ENCODE peak calls at places on chromosomes 12 and 14, in seven cellular contexts. I, L, K, Z, T, E and N are unnamed samples. For H3K4me1 and H3K27me3, the result is how much of the 10 kb centered on the place peaks cover.

GRCh38 chr14:64438181-64438839 is 27.0 kb upstream of the AKAP5 start:
- DNase-seq in L (no peak), Z (no peak), K (no peak), I (no peak), E (no peak), T (no peak), N (no peak)

GRCh38 chr12:119665164-119665929 is 2.6 kb upstream of the PRKAB1 start:
- DNase-seq in L (no peak), T (no peak), E (no peak), Z (no peak), I (no peak), K (no peak), N (no peak)

GRCh38 chr12:5244513-5244972 is 187.4 kb upstream of the NTF3 start:
- DNase-seq in K (no peak), L (no peak), T (peak), I (no peak), Z (no peak), E (no peak), N (no peak)

GRCh38 chr14:75441731-75442130 is 13.9 kb downstream of the JDP2 start:
- DNase-seq in E (no peak), K (no peak), L (no peak), Z (no peak), T (no peak), I (no peak), N (no peak)

GRCh38 chr12:52836491-52837175 is 2.5 kb upstream of the KRT79 start:
- DNase-seq in I (no peak), E (no peak), T (no peak), Z (no peak), K (no peak), L (no peak), N (no peak)

GRCh38 chr14:70018713-70019201 is 139.5 kb downstream of the SMOC1 start:
- DNase-seq in I (peak), E (no peak), Z (no peak), T (peak), L (peak), K (no peak), N (no peak)

GRCh38 chr12:124820199-124820598 is 43.5 kb downstream of the SCARB1 start:
- DNase-seq in K (no peak), I (no peak), L (no peak), Z (no peak), E (no peak), T (no peak), N (no peak)

GRCh38 chr14:29783556-29783955 is 144.1 kb downstream of the PRKD1 start:
- DNase-seq in K (no peak), Z (no peak), L (no peak), T (no peak), E (no peak), I (no peak), N (no peak)

GRCh38 chr12:6146509-6146908 is 22.0 kb upstream of the VWF start:
- DNase-seq in K (no peak), T (no peak), L (no peak), E (no peak), I (no peak), Z (no peak), N (no peak)

GRCh38 chr14:68230941-68231717 is 411.6 kb downstream of the RAD51B start:
- DNase-seq in Z (no peak), I (no peak), T (no peak), L (no peak), E (no peak), K (no peak), N (no peak)

GRCh38 chr14:69542311-69542710 is 32.4 kb downstream of the CCDC177 start:
- DNase-seq in T (no peak), I (no peak), E (no peak), L (no peak), K (no peak), Z (no peak), N (no peak)

GRCh38 chr14:100488057-100488456 is 99.2 kb downstream of the BEGAIN start:
- DNase-seq in K (no peak), T (no peak), I (no peak), L (no peak), Z (no peak), E (peak), N (no peak)

GRCh38 chr12:57632898-57633825 is at the start of gene B4GALNT1:
- DNase-seq in I (peak), L (no peak), Z (peak), E (peak), K (no peak), T (no peak), N (peak)
- H3K4me3 ChIP-seq in I (peak), L (no peak), Z (peak), E (peak), K (peak), T (peak), N (peak)

DNA sequence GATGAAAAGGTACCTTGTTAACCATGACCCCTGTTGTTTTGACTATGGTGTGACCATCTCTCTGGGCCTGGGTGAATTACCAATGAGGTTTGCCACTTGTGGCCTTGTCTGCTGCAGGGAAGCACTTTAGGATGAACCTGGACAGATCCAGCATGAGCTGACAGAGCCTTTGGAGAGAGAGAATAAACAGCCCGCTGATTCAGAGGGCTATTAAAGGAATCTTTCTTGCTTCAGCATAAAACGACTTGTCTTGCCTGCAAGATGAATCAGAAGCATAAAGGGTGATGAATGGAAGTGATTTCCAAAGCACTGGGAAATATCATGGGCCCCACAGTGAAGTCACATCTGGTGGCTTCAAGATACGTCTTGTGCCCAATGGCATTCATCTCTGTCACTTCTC is 69.0 kb upstream of the WSCD2 start:
- DNase-seq in T (no peak), I (no peak), E (no peak), K (no peak), Z (no peak), L (no peak), N (no peak)
- H3K4me1 ChIP-seq in T (under half), I (under half), E (under half), K (under half), Z (under half), L (under half), N (under half)

GRCh38 chr12:49088190-49088931 is 6.2 kb downstream of the DHH start:
- DNase-seq in E (no peak), T (peak), Z (peak), I (peak), K (peak), L (peak), N (peak)

GRCh38 chr12:49091056-49091835 is 3.4 kb downstream of the DHH start:
- DNase-seq in L (no peak), T (no peak), K (no peak), Z (no peak), E (no peak), I (peak), N (no peak)

GRCh38 chr12:49088932-49089330 is 5.7 kb downstream of the DHH start:
- DNase-seq in E (no peak), I (no peak), T (no peak), Z (no peak), K (no peak), L (no peak), N (no peak)

GRCh38 chr12:49091836-49092085 is 2.8 kb downstream of the DHH start:
- DNase-seq in L (no peak), T (no peak), E (no peak), I (no peak), K (no peak), Z (no peak), N (no peak)

DNA sequence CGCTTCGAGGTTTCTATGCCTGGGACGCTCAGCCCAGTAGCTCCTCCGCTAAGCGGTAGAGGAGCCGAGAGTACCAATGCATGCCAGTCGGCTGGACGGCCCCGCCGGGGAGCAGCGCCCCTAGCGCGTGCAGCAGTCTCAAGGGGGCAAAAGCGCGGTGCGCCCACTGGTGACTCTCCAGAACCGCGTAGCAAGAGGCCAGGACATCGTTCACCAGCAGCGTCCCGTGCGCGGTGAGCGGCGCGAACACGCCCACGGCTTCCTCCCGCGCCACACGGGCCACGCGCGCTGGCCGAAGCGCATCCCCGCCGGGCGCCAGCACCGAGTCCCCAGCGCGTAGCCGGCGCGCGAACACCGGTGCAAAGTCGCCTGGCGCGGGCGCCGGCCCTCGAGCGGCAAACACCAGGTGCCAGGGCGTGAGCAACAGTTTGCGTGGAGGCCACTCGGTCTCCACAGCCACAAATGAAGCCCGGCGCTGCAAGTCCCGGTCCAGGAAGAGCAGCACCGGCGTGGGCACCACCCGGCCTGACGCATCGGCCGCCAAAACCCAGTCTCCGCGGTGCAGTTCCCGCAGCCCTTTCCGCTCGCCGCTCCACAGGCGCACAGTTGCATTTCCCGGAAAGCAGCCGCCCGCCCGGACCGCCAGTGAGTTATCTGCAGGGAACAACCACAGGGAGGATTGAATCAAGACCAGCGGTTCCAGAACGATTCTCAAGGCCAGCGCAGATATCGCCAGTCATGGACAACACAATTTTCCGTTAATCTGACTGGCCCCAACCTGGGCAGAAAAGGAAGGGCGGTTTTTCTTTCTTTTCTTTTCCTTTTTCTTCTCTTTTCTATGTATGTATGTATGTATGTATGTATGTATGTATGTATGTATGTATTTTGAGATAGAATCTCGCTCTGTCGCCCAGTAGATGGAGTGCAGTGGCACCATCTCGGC is 4.5 kb downstream of the DHH start:
- DNase-seq in K (no peak), T (no peak), E (no peak), I (peak), L (peak), Z (peak), N (no peak)
- H3K27me3 ChIP-seq in K (under half), T (under half), E (under half), I (under half), L (under half), Z (under half), N (half or more)

GRCh38 chr14:98182385-98183055 is 1089.5 kb downstream of the BCL11B start:
- DNase-seq in T (no peak), I (no peak), K (no peak), L (no peak), E (no peak), Z (no peak), N (no peak)

GRCh38 chr14:98184467-98184866 is 1087.5 kb downstream of the BCL11B start:
- DNase-seq in E (no peak), Z (no peak), T (no peak), L (no peak), I (no peak), K (no peak), N (no peak)

GRCh38 chr14:98181768-98182167 is 1090.2 kb downstream of the BCL11B start:
- DNase-seq in T (no peak), E (no peak), Z (no peak), I (no peak), L (no peak), K (no peak), N (no peak)

GRCh38 chr14:98185036-98185435 is 1087.0 kb downstream of the BCL11B start:
- DNase-seq in L (no peak), E (no peak), I (no peak), K (no peak), Z (no peak), T (no peak), N (no peak)

DNA sequence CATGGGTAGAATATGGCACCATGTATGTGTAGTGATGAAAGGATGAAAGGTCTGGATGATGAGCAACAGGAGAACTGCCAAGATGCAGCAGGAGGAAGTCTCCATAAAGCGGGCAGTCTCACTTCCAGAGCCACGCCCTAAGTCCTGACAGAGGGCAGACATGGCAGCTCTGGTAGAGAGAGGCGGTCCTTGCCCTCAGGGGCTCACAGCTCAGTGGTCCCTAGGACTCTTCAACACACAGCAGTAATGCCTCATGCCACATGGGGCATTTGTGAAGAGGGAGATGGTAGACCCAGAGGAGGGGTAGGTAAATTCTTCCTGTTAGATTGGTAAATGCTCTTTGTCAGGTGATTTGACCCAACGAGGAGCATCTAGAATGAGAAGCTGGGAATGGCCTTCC is 1088.4 kb downstream of the BCL11B start:
- DNase-seq in E (no peak), Z (no peak), I (no peak), T (no peak), K (no peak), L (no peak), N (no peak)
- H3K4me3 ChIP-seq in E (no peak), Z (no peak), I (no peak), T (no peak), K (no peak), L (no peak), N (peak)

DNA sequence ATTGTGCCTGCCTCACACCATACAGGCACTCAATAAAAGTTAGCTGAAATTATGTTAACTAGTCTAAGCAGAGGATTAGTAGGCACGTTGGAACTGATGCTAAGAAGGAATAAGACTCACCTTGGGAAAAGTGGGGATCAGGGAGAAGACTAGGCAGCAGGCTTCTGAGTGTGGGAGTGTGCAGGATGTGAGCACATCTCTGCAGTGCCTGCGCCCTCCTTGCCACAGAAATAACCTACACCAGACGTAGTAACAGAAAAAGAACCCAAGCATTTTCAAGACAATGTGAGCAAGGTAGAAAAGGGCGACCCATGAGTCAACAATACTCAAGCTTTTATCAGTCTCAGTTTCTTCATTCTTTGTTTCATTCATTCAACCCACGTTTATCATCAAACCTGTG is 113.9 kb downstream of the CACNA1C start:
- DNase-seq in L (no peak), Z (no peak), T (no peak), K (no peak), E (no peak), I (no peak), N (no peak)
- H3K4me1 ChIP-seq in L (under half), Z (under half), T (under half), K (half or more), E (half or more), I (under half), N (under half)

DNA sequence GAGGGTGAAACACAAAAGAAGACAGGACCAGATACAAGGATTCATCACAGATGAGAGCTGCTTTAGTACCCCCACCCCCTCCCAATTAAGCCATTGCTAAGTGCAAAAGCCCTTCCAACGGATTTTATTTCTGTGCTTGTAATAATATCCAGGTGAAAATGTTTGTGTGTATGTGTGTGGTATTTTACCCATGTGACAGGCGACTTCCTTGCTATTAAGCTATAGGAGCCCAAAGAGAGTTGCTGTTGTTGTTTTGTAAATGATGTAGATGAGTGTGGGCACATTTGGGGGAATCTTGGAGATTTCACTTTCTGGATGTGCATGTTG is 3.2 kb upstream of the HOXC4 start:
- DNase-seq in L (no peak), I (no peak), E (no peak), Z (no peak), K (no peak), T (no peak), N (no peak)
- H3K27me3 ChIP-seq in L (under half), I (under half), E (under half), Z (under half), K (under half), T (half or more), N (half or more)

GRCh38 chr14:88323520-88324199 is 591 bp upstream of the KCNK10 start:
- DNase-seq in T (no peak), I (no peak), E (no peak), Z (no peak), L (no peak), K (no peak), N (no peak)
- H3K4me3 ChIP-seq in T (peak), I (no peak), E (peak), Z (peak), L (no peak), K (peak), N (no peak)

DNA sequence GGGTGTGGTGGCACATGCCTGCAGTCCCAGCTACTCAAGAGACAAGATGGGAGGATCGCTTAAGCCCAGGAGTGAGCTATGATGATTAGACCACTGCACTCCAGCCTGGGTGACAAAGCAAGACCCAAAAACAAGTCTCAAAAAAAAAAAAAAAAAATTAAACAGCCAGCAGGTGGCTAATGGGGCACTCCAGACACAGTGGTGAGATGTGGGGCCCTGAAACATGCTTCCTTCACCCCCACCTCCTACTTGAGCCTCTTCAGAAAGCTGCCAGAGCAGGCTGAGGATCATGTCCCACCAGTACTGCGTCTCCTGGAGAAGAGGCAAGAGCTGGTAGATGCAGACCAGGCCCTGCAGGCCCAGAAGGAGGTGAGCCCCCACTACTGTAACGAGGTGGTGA is 2.1 kb downstream of the CFAP73 start:
- DNase-seq in L (no peak), E (no peak), K (no peak), I (no peak), Z (no peak), T (no peak), N (no peak)
- H3K4me1 ChIP-seq in L (under half), E (under half), K (under half), I (under half), Z (under half), T (under half), N (under half)

DNA sequence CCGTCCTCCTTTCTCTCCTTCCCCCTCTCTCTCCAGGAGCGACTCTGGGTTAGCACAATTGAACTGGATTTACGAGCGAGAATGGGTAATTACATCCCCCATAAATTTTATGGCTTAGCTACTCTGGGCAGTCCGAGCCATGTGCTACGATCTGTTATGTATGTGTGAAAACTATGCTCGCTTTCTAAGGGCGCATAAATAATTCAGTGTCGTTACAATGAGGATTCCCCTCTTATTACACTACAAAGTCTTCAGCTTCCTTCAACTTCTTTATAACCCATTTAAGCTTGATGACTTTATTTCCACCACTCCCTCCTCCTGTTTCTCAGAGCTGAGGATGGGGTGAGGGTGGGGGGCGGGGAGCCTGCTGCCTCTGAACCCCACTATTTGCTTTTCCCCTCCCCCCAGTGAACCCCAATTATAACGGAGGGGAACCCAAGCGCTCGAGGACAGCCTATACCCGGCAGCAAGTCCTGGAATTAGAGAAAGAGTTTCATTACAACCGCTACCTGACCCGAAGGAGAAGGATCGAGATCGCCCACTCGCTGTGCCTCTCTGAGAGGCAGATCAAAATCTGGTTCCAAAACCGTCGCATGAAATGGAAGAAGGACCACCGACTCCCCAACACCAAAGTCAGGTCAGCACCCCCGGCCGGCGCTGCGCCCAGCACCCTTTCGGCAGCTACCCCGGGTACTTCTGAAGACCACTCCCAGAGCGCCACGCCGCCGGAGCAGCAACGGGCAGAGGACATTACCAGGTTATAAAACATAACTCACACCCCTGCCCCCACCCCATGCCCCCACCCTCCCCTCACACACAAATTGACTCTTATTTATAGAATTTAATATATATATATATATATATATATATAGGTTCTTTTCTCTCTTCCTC is 1.1 kb downstream of the HOXC4 start:
- DNase-seq in T (no peak), I (no peak), E (no peak), L (no peak), K (no peak), Z (no peak), N (no peak)
- H3K27me3 ChIP-seq in T (half or more), I (under half), E (under half), L (under half), K (under half), Z (under half), N (half or more)

GRCh38 chr14:61712137-61712536 is 16.8 kb downstream of the HIF1A start:
- DNase-seq in I (no peak), L (no peak), K (no peak), T (no peak), Z (no peak), E (no peak), N (no peak)
- H3K4me3 ChIP-seq in I (no peak), L (no peak), K (no peak), T (no peak), Z (no peak), E (no peak), N (no peak)